ENCODE peak calls at places on chromosomes 16 and 17, in seven cellular contexts. E, R, Q, S, A, Y and T are unnamed samples.

GRCh38 chr16:15585956-15586355 is 57.0 kb downstream of the MARF1 start:
- DNase-seq in E (no peak), R (no peak), Q (no peak), S (no peak), A (no peak), Y (no peak), T (no peak)

GRCh38 chr17:15963670-15964110 is 18.8 kb downstream of the ADORA2B start:
- DNase-seq in E (no peak), R (peak; percentile 74), Q (no peak), S (no peak), A (no peak), Y (no peak), T (no peak)

GRCh38 chr16:53664724-53665345 is 38.8 kb downstream of the RPGRIP1L start:
- DNase-seq in E (peak; percentile 61), R (no peak), Q (no peak), S (no peak), A (no peak), Y (peak; percentile 50), T (no peak)

GRCh38 chr17:50047488-50048126 is 8.3 kb upstream of the ITGA3 start:
- DNase-seq in E (no peak), R (peak; percentile 84), Q (no peak), S (no peak), A (no peak), Y (no peak), T (no peak)

GRCh38 chr16:89049484-89050118 is 44.1 kb upstream of the ACSF3 start:
- DNase-seq in E (no peak), R (no peak), Q (no peak), S (no peak), A (no peak), Y (no peak), T (no peak)

GRCh38 chr17:50539762-50540440 is 7.1 kb upstream of the SPATA20 start:
- DNase-seq in E (peak; percentile 50), R (peak; percentile 83), Q (no peak), S (peak; percentile 75), A (no peak), Y (no peak), T (peak; percentile 75)

GRCh38 chr16:21194771-21195301 is 16.5 kb downstream of the ZP2 start:
- DNase-seq in E (no peak), R (peak; percentile 15), Q (no peak), S (no peak), A (no peak), Y (no peak), T (no peak)

GRCh38 chr17:19262650-19263620 is 25.8 kb downstream of the EPN2 start:
- DNase-seq in E (no peak), R (peak; percentile 83), Q (no peak), S (no peak), A (no peak), Y (no peak), T (no peak)

GRCh38 chr16:84266451-84266850 is 26.6 kb upstream of the KCNG4 start:
- DNase-seq in E (no peak), R (no peak), Q (peak; percentile 54), S (peak; percentile 53), A (no peak), Y (no peak), T (peak; percentile 88)

GRCh38 chr16:89072216-89073130 is 21.2 kb upstream of the ACSF3 start:
- DNase-seq in E (no peak), R (no peak), Q (no peak), S (no peak), A (no peak), Y (no peak), T (peak; percentile 30)

GRCh38 chr17:15194859-15195277 is 70.3 kb downstream of the PMP22 start:
- DNase-seq in E (no peak), R (no peak), Q (no peak), S (no peak), A (no peak), Y (no peak), T (no peak)

GRCh38 chr17:78529871-78530670 is 47.1 kb downstream of the DNAH17 start:
- DNase-seq in E (no peak), R (no peak), Q (no peak), S (peak; percentile 71), A (peak; percentile 84), Y (no peak), T (no peak)

GRCh38 chr17:34581446-34582184 is 2.2 kb downstream of the TMEM132E start:
- DNase-seq in E (no peak), R (no peak), Q (no peak), S (no peak), A (peak; percentile 61), Y (no peak), T (no peak)

GRCh38 chr17:31321481-31321880 is at the start of gene EVI2A:
- DNase-seq in E (no peak), R (peak; percentile 56), Q (no peak), S (peak; percentile 36), A (no peak), Y (no peak), T (no peak)

GRCh38 chr17:69043098-69043497 is 17.6 kb downstream of the ABCA9 start:
- DNase-seq in E (no peak), R (no peak), Q (no peak), S (no peak), A (no peak), Y (no peak), T (no peak)

GRCh38 chr17:4566785-4567184 is 6.4 kb upstream of the GGT6 start:
- DNase-seq in E (peak; percentile 55), R (no peak), Q (peak; percentile 76), S (peak; percentile 78), A (peak; percentile 57), Y (no peak), T (peak; percentile 83)

GRCh38 chr17:333626-334396 is 18.8 kb downstream of the RPH3AL start:
- DNase-seq in E (no peak), R (no peak), Q (peak; percentile 38), S (peak; percentile 47), A (peak; percentile 81), Y (peak; percentile 7), T (peak; percentile 84)

GRCh38 chr17:59753522-59754467 is 46.3 kb downstream of the VMP1 start:
- DNase-seq in E (no peak), R (no peak), Q (no peak), S (peak; percentile 47), A (no peak), Y (peak; percentile 84), T (no peak)

GRCh38 chr16:13997933-13998332 is 73.2 kb upstream of the MRTFB start:
- DNase-seq in E (no peak), R (no peak), Q (no peak), S (peak; percentile 42), A (no peak), Y (no peak), T (no peak)

GRCh38 chr16:68992521-68992920 is 112.9 kb upstream of the HAS3 start:
- DNase-seq in E (no peak), R (peak; percentile 65), Q (no peak), S (no peak), A (no peak), Y (peak; percentile 23), T (no peak)

GRCh38 chr17:72512649-72513556 is 392.1 kb downstream of the SOX9 start:
- DNase-seq in E (no peak), R (no peak), Q (no peak), S (no peak), A (no peak), Y (no peak), T (no peak)

GRCh38 chr16:58506241-58507194 is 6.6 kb downstream of the NDRG4 start:
- DNase-seq in E (no peak), R (no peak), Q (no peak), S (no peak), A (no peak), Y (no peak), T (no peak)

GRCh38 chr17:27473748-27474609 is 17.7 kb downstream of the KSR1 start:
- DNase-seq in E (no peak), R (no peak), Q (no peak), S (no peak), A (peak; percentile 72), Y (no peak), T (peak; percentile 23)

GRCh38 chr16:82368041-82368440 is 198.0 kb upstream of the MPHOSPH6 start:
- DNase-seq in E (no peak), R (no peak), Q (no peak), S (peak; percentile 27), A (no peak), Y (no peak), T (peak; percentile 46)

GRCh38 chr17:80943346-80944145 is 48.1 kb upstream of the CHMP6 start:
- DNase-seq in E (no peak), R (no peak), Q (no peak), S (no peak), A (peak; percentile 46), Y (no peak), T (no peak)

DNA sequence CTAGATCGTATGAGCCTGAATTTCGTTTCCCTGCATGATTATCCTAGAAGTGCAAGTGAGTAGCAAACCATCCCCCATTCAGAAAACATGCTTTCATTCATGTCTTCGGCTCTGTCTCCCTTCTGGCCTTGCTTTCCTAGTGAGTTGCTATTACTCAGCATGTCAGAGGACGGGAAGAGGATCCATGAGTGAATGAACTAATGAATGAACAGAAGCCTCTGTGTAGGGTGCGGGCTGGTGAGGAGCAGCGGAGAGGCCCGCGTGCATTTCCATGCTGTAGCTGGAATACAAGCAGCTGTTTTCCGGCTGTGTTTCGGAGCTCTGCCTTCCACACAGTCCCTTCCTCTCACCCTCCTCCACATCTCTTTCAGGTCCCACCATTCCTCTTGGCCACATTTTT is 155.7 kb upstream of the NOL11 start:
- DNase-seq in E (no peak), R (no peak), Q (no peak), S (no peak), A (no peak), Y (no peak), T (no peak)
- TF ChIP-seq CTCF in E (no peak), R (no peak), Q (no peak), S (no peak), A (no peak), Y (no peak), T (no peak)

GRCh38 chr17:9431620-9432019 is 144.0 kb downstream of the STX8 start:
- DNase-seq in E (no peak), R (no peak), Q (no peak), S (no peak), A (no peak), Y (no peak), T (no peak)
- TF ChIP-seq CTCF in E (no peak), R (no peak), Q (no peak), S (no peak), A (no peak), Y (no peak), T (no peak)

GRCh38 chr17:58096892-58097291 is 13.7 kb downstream of the DYNLL2 start:
- DNase-seq in E (no peak), R (no peak), Q (no peak), S (no peak), A (no peak), Y (no peak), T (no peak)
- TF ChIP-seq CTCF in E (no peak), R (peak; percentile 5), Q (no peak), S (no peak), A (no peak), Y (peak; percentile 10), T (peak; percentile 42)

GRCh38 chr16:389317-389716 is 7.5 kb upstream of the PGAP6 start:
- DNase-seq in E (no peak), R (no peak), Q (no peak), S (no peak), A (no peak), Y (no peak), T (peak; percentile 48)

GRCh38 chr16:383326-384020 is 1.7 kb upstream of the PGAP6 start:
- DNase-seq in E (no peak), R (peak; percentile 47), Q (no peak), S (peak; percentile 82), A (no peak), Y (no peak), T (no peak)

GRCh38 chr16:391885-392335 is 5.1 kb upstream of the NME4 start:
- DNase-seq in E (no peak), R (peak; percentile 60), Q (peak; percentile 79), S (peak; percentile 69), A (peak; percentile 82), Y (peak; percentile 45), T (peak; percentile 79)

GRCh38 chr16:381788-382717 is at the start of gene PGAP6:
- DNase-seq in E (no peak), R (no peak), Q (no peak), S (peak; percentile 63), A (peak; percentile 88), Y (no peak), T (peak; percentile 54)

GRCh38 chr16:386641-387156 is 4.9 kb upstream of the PGAP6 start:
- DNase-seq in E (no peak), R (no peak), Q (peak; percentile 36), S (no peak), A (no peak), Y (no peak), T (no peak)
- TF ChIP-seq CTCF in E (no peak), R (peak; percentile 29), Q (no peak), S (no peak), A (no peak), Y (no peak), T (no peak)